ENCODE peak calls at places on chromosomes 7 and 10, in six cellular contexts. One of them, this sample, is unnamed.
A peak's percentile ranks its signal among the peaks of the same experiment; 100 is the strongest.

GRCh38 chr7:158576050-158576762 is 11.4 kb downstream of the PTPRN2 start:
- DNase-seq in RWPE1: no peak
- DNase-seq in upper lobe of right lung: no peak
- DNase-seq in left ventricle myocardium inferior: no peak
- DNase-seq in activated B cell treated with CpG ODN at 0.5 μM for 24 hours: no peak
- DNase-seq in activated CD8-positive, alpha-beta T cell treated with anti-CD3 and anti-CD28 coated beads for 36 hours: no peak
- DNase-seq in this sample: no peak

GRCh38 chr10:5666324-5667220 is at the start of gene ASB13:
- DNase-seq in upper lobe of right lung: peak; percentile 89
- DNase-seq in RWPE1: peak; percentile 53
- DNase-seq in left ventricle myocardium inferior: peak; percentile 81
- DNase-seq in activated B cell treated with CpG ODN at 0.5 μM for 24 hours: peak; percentile 44
- DNase-seq in activated CD8-positive, alpha-beta T cell treated with anti-CD3 and anti-CD28 coated beads for 36 hours: peak; percentile 55
- DNase-seq in this sample: peak; percentile 74

GRCh38 chr7:40324889-40325288 is 190.1 kb downstream of the SUGCT start:
- DNase-seq in left ventricle myocardium inferior: no peak
- DNase-seq in upper lobe of right lung: no peak
- DNase-seq in activated CD8-positive, alpha-beta T cell treated with anti-CD3 and anti-CD28 coated beads for 36 hours: no peak
- DNase-seq in RWPE1: no peak
- DNase-seq in activated B cell treated with CpG ODN at 0.5 μM for 24 hours: no peak
- DNase-seq in this sample: no peak

GRCh38 chr10:28845009-28845682 is 167.8 kb downstream of the BAMBI start:
- DNase-seq in upper lobe of right lung: no peak
- DNase-seq in activated CD8-positive, alpha-beta T cell treated with anti-CD3 and anti-CD28 coated beads for 36 hours: no peak
- DNase-seq in RWPE1: no peak
- DNase-seq in activated B cell treated with CpG ODN at 0.5 μM for 24 hours: no peak
- DNase-seq in left ventricle myocardium inferior: no peak
- DNase-seq in this sample: no peak

GRCh38 chr10:67650558-67650957 is 45.4 kb downstream of the CTNNA3 start:
- DNase-seq in upper lobe of right lung: no peak
- DNase-seq in activated B cell treated with CpG ODN at 0.5 μM for 24 hours: no peak
- DNase-seq in RWPE1: no peak
- DNase-seq in activated CD8-positive, alpha-beta T cell treated with anti-CD3 and anti-CD28 coated beads for 36 hours: no peak
- DNase-seq in left ventricle myocardium inferior: no peak
- DNase-seq in this sample: no peak

GRCh38 chr10:131653550-131654470 is 247.0 kb upstream of the PPP2R2D start:
- DNase-seq in upper lobe of right lung: peak; percentile 59
- DNase-seq in activated CD8-positive, alpha-beta T cell treated with anti-CD3 and anti-CD28 coated beads for 36 hours: no peak
- DNase-seq in RWPE1: no peak
- DNase-seq in left ventricle myocardium inferior: no peak
- DNase-seq in activated B cell treated with CpG ODN at 0.5 μM for 24 hours: no peak
- DNase-seq in this sample: no peak

GRCh38 chr7:36208997-36209813 is 56.2 kb downstream of the EEPD1 start:
- DNase-seq in left ventricle myocardium inferior: no peak
- DNase-seq in RWPE1: peak; percentile 10
- DNase-seq in activated B cell treated with CpG ODN at 0.5 μM for 24 hours: no peak
- DNase-seq in activated CD8-positive, alpha-beta T cell treated with anti-CD3 and anti-CD28 coated beads for 36 hours: no peak
- DNase-seq in upper lobe of right lung: no peak
- DNase-seq in this sample: no peak

GRCh38 chr7:48154792-48155413 is 16.4 kb upstream of the ABCA13 start:
- DNase-seq in activated CD8-positive, alpha-beta T cell treated with anti-CD3 and anti-CD28 coated beads for 36 hours: peak; percentile 57
- DNase-seq in activated B cell treated with CpG ODN at 0.5 μM for 24 hours: no peak
- DNase-seq in left ventricle myocardium inferior: no peak
- DNase-seq in upper lobe of right lung: no peak
- DNase-seq in RWPE1: peak; percentile 53
- DNase-seq in this sample: peak; percentile 41

GRCh38 chr10:50561266-50561665 is 62.5 kb downstream of the SGMS1 start:
- DNase-seq in activated CD8-positive, alpha-beta T cell treated with anti-CD3 and anti-CD28 coated beads for 36 hours: no peak
- DNase-seq in RWPE1: no peak
- DNase-seq in upper lobe of right lung: no peak
- DNase-seq in activated B cell treated with CpG ODN at 0.5 μM for 24 hours: no peak
- DNase-seq in left ventricle myocardium inferior: no peak
- DNase-seq in this sample: no peak

GRCh38 chr7:108592633-108593277 is 23.1 kb downstream of the DNAJB9 start:
- DNase-seq in activated CD8-positive, alpha-beta T cell treated with anti-CD3 and anti-CD28 coated beads for 36 hours: no peak
- DNase-seq in RWPE1: peak; percentile 14
- DNase-seq in upper lobe of right lung: no peak
- DNase-seq in activated B cell treated with CpG ODN at 0.5 μM for 24 hours: no peak
- DNase-seq in left ventricle myocardium inferior: no peak
- DNase-seq in this sample: peak; percentile 15

GRCh38 chr7:142338633-142339501 is 81.0 kb upstream of the PRSS58 start:
- DNase-seq in left ventricle myocardium inferior: no peak
- DNase-seq in RWPE1: no peak
- DNase-seq in upper lobe of right lung: no peak
- DNase-seq in activated B cell treated with CpG ODN at 0.5 μM for 24 hours: no peak
- DNase-seq in activated CD8-positive, alpha-beta T cell treated with anti-CD3 and anti-CD28 coated beads for 36 hours: peak; percentile 53
- DNase-seq in this sample: peak; percentile 66

GRCh38 chr7:47034180-47034579 is 547.7 kb downstream of the TNS3 start:
- DNase-seq in activated CD8-positive, alpha-beta T cell treated with anti-CD3 and anti-CD28 coated beads for 36 hours: no peak
- DNase-seq in activated B cell treated with CpG ODN at 0.5 μM for 24 hours: no peak
- DNase-seq in RWPE1: no peak
- DNase-seq in upper lobe of right lung: no peak
- DNase-seq in left ventricle myocardium inferior: no peak
- DNase-seq in this sample: no peak

GRCh38 chr7:105589221-105590077 is 8.2 kb upstream of the EFCAB10 start:
- DNase-seq in activated B cell treated with CpG ODN at 0.5 μM for 24 hours: no peak
- DNase-seq in upper lobe of right lung: no peak
- DNase-seq in RWPE1: peak; percentile 82
- DNase-seq in activated CD8-positive, alpha-beta T cell treated with anti-CD3 and anti-CD28 coated beads for 36 hours: peak; percentile 79
- DNase-seq in left ventricle myocardium inferior: peak; percentile 16
- DNase-seq in this sample: peak; percentile 35

GRCh38 chr10:89283988-89284475 is 17.8 kb upstream of the IFIT2 start:
- DNase-seq in upper lobe of right lung: no peak
- DNase-seq in activated CD8-positive, alpha-beta T cell treated with anti-CD3 and anti-CD28 coated beads for 36 hours: no peak
- DNase-seq in activated B cell treated with CpG ODN at 0.5 μM for 24 hours: no peak
- DNase-seq in left ventricle myocardium inferior: peak; percentile 59
- DNase-seq in RWPE1: no peak
- DNase-seq in this sample: peak; percentile 15

GRCh38 chr7:102728-103127 is 89.6 kb upstream of the FAM20C start:
- DNase-seq in activated B cell treated with CpG ODN at 0.5 μM for 24 hours: no peak
- DNase-seq in left ventricle myocardium inferior: no peak
- DNase-seq in activated CD8-positive, alpha-beta T cell treated with anti-CD3 and anti-CD28 coated beads for 36 hours: no peak
- DNase-seq in upper lobe of right lung: no peak
- DNase-seq in RWPE1: no peak
- DNase-seq in this sample: no peak

GRCh38 chr7:116776610-116777289 is 85.6 kb upstream of the CAPZA2 start:
- DNase-seq in activated B cell treated with CpG ODN at 0.5 μM for 24 hours: no peak
- DNase-seq in RWPE1: peak; percentile 89
- DNase-seq in activated CD8-positive, alpha-beta T cell treated with anti-CD3 and anti-CD28 coated beads for 36 hours: peak; percentile 5
- DNase-seq in upper lobe of right lung: no peak
- DNase-seq in left ventricle myocardium inferior: no peak
- DNase-seq in this sample: no peak

GRCh38 chr7:140263277-140263676 is 86.5 kb upstream of the KDM7A start:
- DNase-seq in activated CD8-positive, alpha-beta T cell treated with anti-CD3 and anti-CD28 coated beads for 36 hours: peak; percentile 65
- DNase-seq in activated B cell treated with CpG ODN at 0.5 μM for 24 hours: no peak
- DNase-seq in RWPE1: no peak
- DNase-seq in left ventricle myocardium inferior: no peak
- DNase-seq in upper lobe of right lung: no peak
- DNase-seq in this sample: no peak

GRCh38 chr10:116767235-116767634 is 24.9 kb upstream of the HSPA12A start:
- DNase-seq in RWPE1: peak; percentile 57
- DNase-seq in activated B cell treated with CpG ODN at 0.5 μM for 24 hours: no peak
- DNase-seq in upper lobe of right lung: peak; percentile 48
- DNase-seq in left ventricle myocardium inferior: peak; percentile 40
- DNase-seq in activated CD8-positive, alpha-beta T cell treated with anti-CD3 and anti-CD28 coated beads for 36 hours: no peak
- DNase-seq in this sample: peak; percentile 37

GRCh38 chr10:116765549-116766162 is 23.3 kb upstream of the HSPA12A start:
- DNase-seq in upper lobe of right lung: peak; percentile 39
- DNase-seq in activated B cell treated with CpG ODN at 0.5 μM for 24 hours: no peak
- DNase-seq in activated CD8-positive, alpha-beta T cell treated with anti-CD3 and anti-CD28 coated beads for 36 hours: peak; percentile 68
- DNase-seq in left ventricle myocardium inferior: no peak
- DNase-seq in RWPE1: no peak
- DNase-seq in this sample: no peak

GRCh38 chr10:116768786-116769185 is 26.4 kb upstream of the HSPA12A start:
- DNase-seq in upper lobe of right lung: peak; percentile 6
- DNase-seq in left ventricle myocardium inferior: no peak
- DNase-seq in activated B cell treated with CpG ODN at 0.5 μM for 24 hours: no peak
- DNase-seq in RWPE1: no peak
- DNase-seq in activated CD8-positive, alpha-beta T cell treated with anti-CD3 and anti-CD28 coated beads for 36 hours: no peak
- DNase-seq in this sample: no peak

GRCh38 chr10:116764979-116765378 is 22.6 kb upstream of the HSPA12A start:
- DNase-seq in upper lobe of right lung: no peak
- DNase-seq in activated B cell treated with CpG ODN at 0.5 μM for 24 hours: no peak
- DNase-seq in RWPE1: no peak
- DNase-seq in left ventricle myocardium inferior: no peak
- DNase-seq in activated CD8-positive, alpha-beta T cell treated with anti-CD3 and anti-CD28 coated beads for 36 hours: no peak
- DNase-seq in this sample: no peak

DNA sequence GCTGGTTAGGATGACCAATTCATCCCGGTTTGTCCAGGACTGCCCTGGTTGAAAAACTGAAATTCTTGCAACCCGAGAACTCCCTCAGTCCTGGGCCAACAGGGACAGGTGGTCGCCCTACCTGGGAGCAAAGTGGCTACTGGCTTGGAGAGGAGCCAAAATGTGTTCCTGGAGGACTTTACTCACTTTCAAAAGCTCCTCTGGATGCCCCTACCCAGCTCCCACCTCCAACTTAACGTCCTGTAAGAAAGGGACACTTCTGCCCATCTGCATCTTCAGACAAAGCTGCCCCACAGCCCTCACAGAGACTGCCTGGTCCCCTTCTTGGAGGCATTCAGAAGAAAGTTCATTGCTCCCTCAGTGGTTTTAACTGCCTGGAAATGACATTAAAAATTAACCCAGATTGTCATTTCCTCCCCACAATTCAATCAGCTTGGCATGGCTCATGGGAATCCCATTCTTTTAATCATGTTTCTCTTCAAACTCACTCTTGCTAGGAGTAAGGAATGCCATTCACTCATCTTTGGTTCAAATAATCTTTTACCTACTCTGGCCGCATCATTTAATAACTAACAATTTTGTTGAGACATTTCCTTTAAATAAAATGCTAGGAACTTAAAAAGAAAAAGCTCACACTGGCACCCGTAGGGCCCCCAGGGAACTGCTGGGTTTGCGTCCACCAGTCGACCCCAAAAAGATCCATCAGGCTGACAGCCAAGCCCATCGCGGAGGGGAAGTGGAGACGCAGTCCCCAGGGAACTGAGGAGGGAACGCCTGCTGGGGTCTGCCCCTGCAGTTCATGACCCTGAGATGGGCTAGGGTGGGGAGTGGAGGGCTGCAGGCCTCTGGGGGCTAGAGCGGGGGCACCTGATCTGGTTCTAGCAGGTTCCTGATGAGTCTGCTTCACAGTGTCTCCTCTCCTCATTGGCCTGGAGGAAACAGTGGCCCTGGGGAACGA is 24.2 kb upstream of the HSPA12A start:
- DNase-seq in activated B cell treated with CpG ODN at 0.5 μM for 24 hours: no peak
- DNase-seq in upper lobe of right lung: peak; percentile 20
- DNase-seq in left ventricle myocardium inferior: no peak
- DNase-seq in RWPE1: no peak
- DNase-seq in activated CD8-positive, alpha-beta T cell treated with anti-CD3 and anti-CD28 coated beads for 36 hours: no peak
- DNase-seq in this sample: peak; percentile 30
- TF ChIP-seq CTCF in activated B cell treated with CpG ODN at 0.5 μM for 24 hours: no peak
- TF ChIP-seq CTCF in upper lobe of right lung: no peak
- TF ChIP-seq CTCF in left ventricle myocardium inferior: no peak
- TF ChIP-seq CTCF in RWPE1: no peak
- TF ChIP-seq CTCF in activated CD8-positive, alpha-beta T cell treated with anti-CD3 and anti-CD28 coated beads for 36 hours: no peak
- TF ChIP-seq CTCF in this sample: no peak

DNA sequence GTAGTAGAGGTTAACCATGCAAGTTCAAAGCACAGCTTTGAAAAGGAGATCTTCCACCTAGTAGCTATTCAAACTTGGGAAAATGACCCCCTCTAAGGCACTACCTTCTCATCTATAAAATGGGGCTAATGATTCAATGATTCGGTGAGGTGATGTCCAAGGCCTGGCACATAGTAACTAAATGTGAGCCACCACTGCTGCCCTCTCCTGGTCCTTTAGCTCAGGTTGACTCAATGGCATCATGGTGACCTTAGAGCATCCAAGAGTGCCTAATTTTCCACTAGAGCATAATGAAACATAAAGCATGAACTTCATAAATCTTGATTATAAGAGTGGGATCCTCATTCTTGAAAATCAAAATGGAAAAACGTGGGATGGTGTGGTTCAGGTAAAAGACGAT is 16.3 kb upstream of the PLCE1 start:
- DNase-seq in activated CD8-positive, alpha-beta T cell treated with anti-CD3 and anti-CD28 coated beads for 36 hours: no peak
- DNase-seq in left ventricle myocardium inferior: no peak
- DNase-seq in RWPE1: no peak
- DNase-seq in activated B cell treated with CpG ODN at 0.5 μM for 24 hours: no peak
- DNase-seq in upper lobe of right lung: no peak
- DNase-seq in this sample: no peak
- TF ChIP-seq CTCF in activated CD8-positive, alpha-beta T cell treated with anti-CD3 and anti-CD28 coated beads for 36 hours: no peak
- TF ChIP-seq CTCF in left ventricle myocardium inferior: peak; percentile 8
- TF ChIP-seq CTCF in RWPE1: no peak
- TF ChIP-seq CTCF in activated B cell treated with CpG ODN at 0.5 μM for 24 hours: no peak
- TF ChIP-seq CTCF in upper lobe of right lung: no peak
- TF ChIP-seq CTCF in this sample: no peak

GRCh38 chr10:14801693-14802092 is 27.0 kb upstream of the FAM107B start:
- DNase-seq in left ventricle myocardium inferior: no peak
- DNase-seq in activated B cell treated with CpG ODN at 0.5 μM for 24 hours: no peak
- DNase-seq in RWPE1: no peak
- DNase-seq in upper lobe of right lung: no peak
- DNase-seq in activated CD8-positive, alpha-beta T cell treated with anti-CD3 and anti-CD28 coated beads for 36 hours: no peak
- DNase-seq in this sample: no peak
- TF ChIP-seq CTCF in left ventricle myocardium inferior: no peak
- TF ChIP-seq CTCF in activated B cell treated with CpG ODN at 0.5 μM for 24 hours: no peak
- TF ChIP-seq CTCF in RWPE1: no peak
- TF ChIP-seq CTCF in upper lobe of right lung: no peak
- TF ChIP-seq CTCF in activated CD8-positive, alpha-beta T cell treated with anti-CD3 and anti-CD28 coated beads for 36 hours: no peak
- TF ChIP-seq CTCF in this sample: no peak

GRCh38 chr10:133307776-133308430 is 769 bp downstream of the TUBGCP2 start:
- DNase-seq in activated B cell treated with CpG ODN at 0.5 μM for 24 hours: peak; percentile 65
- DNase-seq in activated CD8-positive, alpha-beta T cell treated with anti-CD3 and anti-CD28 coated beads for 36 hours: peak; percentile 97
- DNase-seq in RWPE1: peak; percentile 64
- DNase-seq in left ventricle myocardium inferior: peak; percentile 57
- DNase-seq in upper lobe of right lung: peak; percentile 93
- DNase-seq in this sample: peak; percentile 75

GRCh38 chr10:133309720-133310398 is 1.1 kb downstream of the ZNF511 start:
- DNase-seq in left ventricle myocardium inferior: peak; percentile 33
- DNase-seq in activated B cell treated with CpG ODN at 0.5 μM for 24 hours: no peak
- DNase-seq in activated CD8-positive, alpha-beta T cell treated with anti-CD3 and anti-CD28 coated beads for 36 hours: no peak
- DNase-seq in RWPE1: no peak
- DNase-seq in upper lobe of right lung: peak; percentile 81
- DNase-seq in this sample: no peak

GRCh38 chr10:133310399-133310755 is 1.7 kb downstream of the ZNF511 start:
- DNase-seq in upper lobe of right lung: no peak
- DNase-seq in activated B cell treated with CpG ODN at 0.5 μM for 24 hours: no peak
- DNase-seq in left ventricle myocardium inferior: no peak
- DNase-seq in RWPE1: no peak
- DNase-seq in activated CD8-positive, alpha-beta T cell treated with anti-CD3 and anti-CD28 coated beads for 36 hours: no peak
- DNase-seq in this sample: no peak

GRCh38 chr10:133308431-133309110 is at the start of the genes TUBGCP2 and ZNF511:
- DNase-seq in RWPE1: peak; percentile 82
- DNase-seq in upper lobe of right lung: peak; percentile 95
- DNase-seq in activated CD8-positive, alpha-beta T cell treated with anti-CD3 and anti-CD28 coated beads for 36 hours: peak; percentile 88
- DNase-seq in left ventricle myocardium inferior: peak; percentile 89
- DNase-seq in activated B cell treated with CpG ODN at 0.5 μM for 24 hours: peak; percentile 95
- DNase-seq in this sample: peak; percentile 88

DNA sequence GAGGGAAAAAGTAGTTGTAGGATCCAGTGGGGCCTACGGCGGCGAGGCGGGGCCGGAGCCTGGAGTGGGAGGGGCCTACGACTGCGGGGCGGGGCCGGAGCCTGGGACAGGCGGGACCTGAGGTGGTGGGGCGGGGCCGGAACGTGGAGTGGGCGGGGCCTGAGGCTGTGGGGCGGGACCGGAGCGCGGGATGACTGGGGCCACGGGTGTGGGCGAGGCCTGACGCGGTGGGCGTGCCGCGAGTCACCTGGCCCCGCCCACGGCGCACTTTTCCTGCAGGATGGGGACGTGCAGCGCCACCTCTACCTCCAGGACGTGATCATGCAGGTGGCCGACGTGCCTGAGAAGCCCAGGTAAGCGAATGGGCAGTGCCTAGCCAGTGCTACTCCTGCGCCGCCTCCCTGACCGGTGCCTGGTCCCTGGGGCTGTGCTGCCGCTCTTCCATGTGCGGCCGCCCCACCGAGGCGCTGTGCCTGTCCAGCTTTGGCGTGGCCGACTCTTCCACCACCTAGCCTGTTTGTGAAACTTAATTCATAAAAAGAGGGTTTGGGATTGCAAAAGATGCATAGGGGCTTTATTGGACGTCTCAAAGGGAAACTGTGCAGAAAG is 501 bp downstream of the ZNF511 start:
- DNase-seq in upper lobe of right lung: peak; percentile 98
- DNase-seq in RWPE1: peak; percentile 96
- DNase-seq in activated CD8-positive, alpha-beta T cell treated with anti-CD3 and anti-CD28 coated beads for 36 hours: peak; percentile 95
- DNase-seq in left ventricle myocardium inferior: peak; percentile 94
- DNase-seq in activated B cell treated with CpG ODN at 0.5 μM for 24 hours: peak; percentile 94
- DNase-seq in this sample: peak; percentile 98
- TF ChIP-seq CTCF in upper lobe of right lung: no peak
- TF ChIP-seq CTCF in RWPE1: no peak
- TF ChIP-seq CTCF in activated CD8-positive, alpha-beta T cell treated with anti-CD3 and anti-CD28 coated beads for 36 hours: no peak
- TF ChIP-seq CTCF in left ventricle myocardium inferior: no peak
- TF ChIP-seq CTCF in activated B cell treated with CpG ODN at 0.5 μM for 24 hours: no peak
- TF ChIP-seq CTCF in this sample: no peak